ENCODE peak calls at places on chromosomes 11 and 22, in four cellular contexts. One of them, this sample, is unnamed.

GRCh38 chr11:562046-562645 is 1.4 kb downstream of the RASSF7 start:
- DNase-seq in stimulated activated CD8-positive, alpha-beta memory T cell treated with anti-CD3 and anti-CD28 coated beads, Interleukin-15, amount 100 ng/mL, for 4 hours: no peak
- DNase-seq in stimulated activated naive B cell treated with anti-CD40 and anti-IgM and Interleukin-4, amounts not matched to agents 10 μg/mL and 1 μg/mL and 100 μg/mL, for 72 hours: no peak
- DNase-seq in GM13977: no peak
- DNase-seq in this sample: no peak

GRCh38 chr11:65275906-65276305 is 14.1 kb downstream of the POLA2 start:
- DNase-seq in stimulated activated CD8-positive, alpha-beta memory T cell treated with anti-CD3 and anti-CD28 coated beads, Interleukin-15, amount 100 ng/mL, for 4 hours: no peak
- DNase-seq in stimulated activated naive B cell treated with anti-CD40 and anti-IgM and Interleukin-4, amounts not matched to agents 10 μg/mL and 1 μg/mL and 100 μg/mL, for 72 hours: no peak
- DNase-seq in GM13977: no peak
- DNase-seq in this sample: no peak

GRCh38 chr11:12219732-12220131 is 109.3 kb downstream of the MICAL2 start:
- DNase-seq in GM13977: no peak
- DNase-seq in stimulated activated CD8-positive, alpha-beta memory T cell treated with anti-CD3 and anti-CD28 coated beads, Interleukin-15, amount 100 ng/mL, for 4 hours: no peak
- DNase-seq in stimulated activated naive B cell treated with anti-CD40 and anti-IgM and Interleukin-4, amounts not matched to agents 10 μg/mL and 1 μg/mL and 100 μg/mL, for 72 hours: no peak
- DNase-seq in this sample: no peak

GRCh38 chr22:47394504-47395440 is 632.3 kb downstream of the TBC1D22A start:
- DNase-seq in stimulated activated CD8-positive, alpha-beta memory T cell treated with anti-CD3 and anti-CD28 coated beads, Interleukin-15, amount 100 ng/mL, for 4 hours: no peak
- DNase-seq in stimulated activated naive B cell treated with anti-CD40 and anti-IgM and Interleukin-4, amounts not matched to agents 10 μg/mL and 1 μg/mL and 100 μg/mL, for 72 hours: no peak
- DNase-seq in GM13977: no peak
- DNase-seq in this sample: no peak

GRCh38 chr22:46113110-46113909 is 37.0 kb upstream of the PPARA start:
- DNase-seq in stimulated activated CD8-positive, alpha-beta memory T cell treated with anti-CD3 and anti-CD28 coated beads, Interleukin-15, amount 100 ng/mL, for 4 hours: no peak
- DNase-seq in stimulated activated naive B cell treated with anti-CD40 and anti-IgM and Interleukin-4, amounts not matched to agents 10 μg/mL and 1 μg/mL and 100 μg/mL, for 72 hours: no peak
- DNase-seq in GM13977: no peak
- DNase-seq in this sample: no peak

GRCh38 chr11:9047986-9048522 is 43.3 kb downstream of the SCUBE2 start:
- DNase-seq in GM13977: no peak
- DNase-seq in stimulated activated naive B cell treated with anti-CD40 and anti-IgM and Interleukin-4, amounts not matched to agents 10 μg/mL and 1 μg/mL and 100 μg/mL, for 72 hours: no peak
- DNase-seq in stimulated activated CD8-positive, alpha-beta memory T cell treated with anti-CD3 and anti-CD28 coated beads, Interleukin-15, amount 100 ng/mL, for 4 hours: no peak
- DNase-seq in this sample: no peak

GRCh38 chr22:37848587-37849088 is 581 bp upstream of the EIF3L start:
- DNase-seq in stimulated activated naive B cell treated with anti-CD40 and anti-IgM and Interleukin-4, amounts not matched to agents 10 μg/mL and 1 μg/mL and 100 μg/mL, for 72 hours: no peak
- DNase-seq in stimulated activated CD8-positive, alpha-beta memory T cell treated with anti-CD3 and anti-CD28 coated beads, Interleukin-15, amount 100 ng/mL, for 4 hours: no peak
- DNase-seq in GM13977: no peak
- DNase-seq in this sample: no peak

GRCh38 chr22:19876314-19876940 is 21.8 kb upstream of the GNB1L start:
- DNase-seq in stimulated activated CD8-positive, alpha-beta memory T cell treated with anti-CD3 and anti-CD28 coated beads, Interleukin-15, amount 100 ng/mL, for 4 hours: no peak
- DNase-seq in stimulated activated naive B cell treated with anti-CD40 and anti-IgM and Interleukin-4, amounts not matched to agents 10 μg/mL and 1 μg/mL and 100 μg/mL, for 72 hours: no peak
- DNase-seq in GM13977: no peak
- DNase-seq in this sample: no peak

GRCh38 chr11:8333431-8334401 is 70.0 kb upstream of the LMO1 start:
- DNase-seq in GM13977: no peak
- DNase-seq in stimulated activated CD8-positive, alpha-beta memory T cell treated with anti-CD3 and anti-CD28 coated beads, Interleukin-15, amount 100 ng/mL, for 4 hours: no peak
- DNase-seq in stimulated activated naive B cell treated with anti-CD40 and anti-IgM and Interleukin-4, amounts not matched to agents 10 μg/mL and 1 μg/mL and 100 μg/mL, for 72 hours: no peak
- DNase-seq in this sample: no peak

GRCh38 chr11:18769802-18770456 is 21.7 kb downstream of the PTPN5 start:
- DNase-seq in stimulated activated CD8-positive, alpha-beta memory T cell treated with anti-CD3 and anti-CD28 coated beads, Interleukin-15, amount 100 ng/mL, for 4 hours: no peak
- DNase-seq in GM13977: peak
- DNase-seq in stimulated activated naive B cell treated with anti-CD40 and anti-IgM and Interleukin-4, amounts not matched to agents 10 μg/mL and 1 μg/mL and 100 μg/mL, for 72 hours: peak
- DNase-seq in this sample: no peak

GRCh38 chr11:15053201-15053685 is 20.1 kb upstream of the CALCB start:
- DNase-seq in stimulated activated CD8-positive, alpha-beta memory T cell treated with anti-CD3 and anti-CD28 coated beads, Interleukin-15, amount 100 ng/mL, for 4 hours: no peak
- DNase-seq in stimulated activated naive B cell treated with anti-CD40 and anti-IgM and Interleukin-4, amounts not matched to agents 10 μg/mL and 1 μg/mL and 100 μg/mL, for 72 hours: no peak
- DNase-seq in GM13977: no peak
- DNase-seq in this sample: no peak

GRCh38 chr11:13962562-13963168 is at the start of gene SPON1:
- DNase-seq in GM13977: no peak
- DNase-seq in stimulated activated CD8-positive, alpha-beta memory T cell treated with anti-CD3 and anti-CD28 coated beads, Interleukin-15, amount 100 ng/mL, for 4 hours: peak
- DNase-seq in stimulated activated naive B cell treated with anti-CD40 and anti-IgM and Interleukin-4, amounts not matched to agents 10 μg/mL and 1 μg/mL and 100 μg/mL, for 72 hours: peak
- DNase-seq in this sample: no peak

GRCh38 chr22:29782061-29782845 is 15.1 kb downstream of the UQCR10 start:
- DNase-seq in GM13977: no peak
- DNase-seq in stimulated activated CD8-positive, alpha-beta memory T cell treated with anti-CD3 and anti-CD28 coated beads, Interleukin-15, amount 100 ng/mL, for 4 hours: no peak
- DNase-seq in stimulated activated naive B cell treated with anti-CD40 and anti-IgM and Interleukin-4, amounts not matched to agents 10 μg/mL and 1 μg/mL and 100 μg/mL, for 72 hours: no peak
- DNase-seq in this sample: no peak